ENCODE peak calls at places on chromosomes 13 and 19, in six cellular contexts. One of them, this sample, is unnamed. For H3K4me1, the result is how much of the 10 kb centered on the place peaks cover.

GRCh38 chr13:113862766-113863510 is 938 bp downstream of the GAS6 start:
- DNase-seq in adrenal gland: no peak
- DNase-seq in heart left ventricle: peak
- DNase-seq in ovary: peak
- DNase-seq in cardiac muscle cell: peak
- DNase-seq in heart right ventricle: peak
- DNase-seq in this sample: peak

GRCh38 chr13:110421696-110422395 is 114.8 kb downstream of the COL4A2 start:
- DNase-seq in adrenal gland: no peak
- DNase-seq in heart left ventricle: no peak
- DNase-seq in ovary: no peak
- DNase-seq in cardiac muscle cell: peak
- DNase-seq in heart right ventricle: no peak
- DNase-seq in this sample: no peak

GRCh38 chr13:41222259-41222852 is 28.0 kb upstream of the KBTBD7 start:
- DNase-seq in adrenal gland: peak
- DNase-seq in heart left ventricle: no peak
- DNase-seq in ovary: peak
- DNase-seq in cardiac muscle cell: peak
- DNase-seq in heart right ventricle: peak
- DNase-seq in this sample: no peak

GRCh38 chr13:110971486-110971885 is 56.6 kb upstream of the ANKRD10 start:
- DNase-seq in adrenal gland: no peak
- DNase-seq in heart left ventricle: no peak
- DNase-seq in ovary: no peak
- DNase-seq in cardiac muscle cell: no peak
- DNase-seq in heart right ventricle: no peak
- DNase-seq in this sample: peak

GRCh38 chr19:47094557-47095517 is 18.7 kb downstream of the ZC3H4 start:
- DNase-seq in adrenal gland: no peak
- DNase-seq in heart left ventricle: no peak
- DNase-seq in ovary: peak
- DNase-seq in cardiac muscle cell: no peak
- DNase-seq in heart right ventricle: no peak
- DNase-seq in this sample: peak

GRCh38 chr13:32125221-32125621 is 93.6 kb downstream of the FRY start:
- DNase-seq in adrenal gland: no peak
- DNase-seq in heart left ventricle: no peak
- DNase-seq in ovary: no peak
- DNase-seq in cardiac muscle cell: peak
- DNase-seq in heart right ventricle: peak
- DNase-seq in this sample: no peak

GRCh38 chr13:27026396-27026795 is 145.2 kb downstream of the USP12 start:
- DNase-seq in adrenal gland: no peak
- DNase-seq in heart left ventricle: no peak
- DNase-seq in ovary: no peak
- DNase-seq in cardiac muscle cell: no peak
- DNase-seq in heart right ventricle: no peak
- DNase-seq in this sample: no peak

GRCh38 chr13:43087960-43088580 is 64.7 kb downstream of the DNAJC15 start:
- DNase-seq in adrenal gland: no peak
- DNase-seq in heart left ventricle: no peak
- DNase-seq in ovary: no peak
- DNase-seq in cardiac muscle cell: peak
- DNase-seq in heart right ventricle: no peak
- DNase-seq in this sample: no peak

GRCh38 chr13:59641758-59642157 is 522.0 kb downstream of the DIAPH3 start:
- DNase-seq in adrenal gland: no peak
- DNase-seq in heart left ventricle: no peak
- DNase-seq in ovary: no peak
- DNase-seq in cardiac muscle cell: peak
- DNase-seq in heart right ventricle: no peak
- DNase-seq in this sample: no peak

GRCh38 chr13:95403349-95404140 is 102.3 kb upstream of the ABCC4 start:
- DNase-seq in adrenal gland: no peak
- DNase-seq in heart left ventricle: no peak
- DNase-seq in ovary: no peak
- DNase-seq in cardiac muscle cell: no peak
- DNase-seq in heart right ventricle: peak
- DNase-seq in this sample: no peak
- H3K4me3 ChIP-seq in adrenal gland: no peak
- H3K4me3 ChIP-seq in heart left ventricle: peak
- H3K4me3 ChIP-seq in ovary: no peak
- H3K4me3 ChIP-seq in cardiac muscle cell: peak
- H3K4me3 ChIP-seq in heart right ventricle: peak
- H3K4me3 ChIP-seq in this sample: peak

DNA sequence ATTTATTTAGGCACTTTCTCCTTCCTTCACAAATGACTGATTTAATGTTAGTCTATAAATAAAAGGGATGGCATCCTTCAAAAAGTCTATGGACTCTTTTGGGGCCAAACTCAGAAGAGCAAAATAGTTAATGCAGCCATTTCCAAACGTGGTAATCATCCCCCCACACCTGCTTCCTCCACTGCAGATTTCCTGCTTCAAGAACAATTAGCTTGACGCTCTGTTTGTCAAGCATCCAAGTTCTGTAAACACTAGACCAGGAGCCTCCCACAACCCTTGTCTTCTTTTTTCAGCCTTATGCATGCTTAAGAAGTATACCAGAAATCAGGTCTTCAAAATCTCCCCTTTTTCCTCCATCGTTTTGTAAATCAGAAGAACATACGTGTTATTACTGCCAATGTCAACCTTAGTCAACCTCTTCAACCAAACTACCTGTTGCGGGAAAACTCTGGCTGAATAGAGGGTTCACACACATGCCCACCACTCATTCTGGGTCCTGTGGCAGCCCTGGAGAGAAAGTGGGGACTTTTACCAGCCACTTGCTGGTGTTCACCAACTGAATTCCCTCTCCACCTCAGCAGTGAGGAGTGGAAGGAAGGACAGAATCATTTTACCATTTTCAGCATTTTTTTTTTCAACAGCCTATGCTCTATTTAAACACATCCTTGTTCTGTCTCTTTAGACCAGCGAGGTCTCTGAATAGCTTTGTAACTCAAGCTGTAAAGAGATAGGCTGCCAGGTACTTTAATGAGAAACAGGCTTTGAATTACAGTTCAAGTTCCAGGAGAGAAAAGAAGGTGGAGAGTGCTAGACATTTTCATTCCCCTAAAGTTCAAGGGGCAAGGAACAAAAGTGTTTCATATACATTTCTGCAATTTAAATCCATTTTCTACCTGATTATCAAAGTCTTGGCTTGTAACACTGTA is 39.1 kb downstream of the EFNB2 start:
- DNase-seq in adrenal gland: no peak
- DNase-seq in heart left ventricle: no peak
- DNase-seq in ovary: no peak
- DNase-seq in cardiac muscle cell: peak
- DNase-seq in heart right ventricle: peak
- DNase-seq in this sample: no peak
- H3K27ac ChIP-seq in adrenal gland: no peak
- H3K27ac ChIP-seq in heart left ventricle: peak
- H3K27ac ChIP-seq in ovary: no peak
- H3K27ac ChIP-seq in cardiac muscle cell: peak
- H3K27ac ChIP-seq in heart right ventricle: peak
- H3K27ac ChIP-seq in this sample: no peak

GRCh38 chr19:7981661-7982060 is 23.8 kb downstream of the ELAVL1 start:
- DNase-seq in adrenal gland: no peak
- DNase-seq in heart left ventricle: no peak
- DNase-seq in ovary: no peak
- DNase-seq in cardiac muscle cell: no peak
- DNase-seq in heart right ventricle: no peak
- DNase-seq in this sample: no peak

GRCh38 chr19:7982103-7982502 is 23.3 kb downstream of the ELAVL1 start:
- DNase-seq in adrenal gland: no peak
- DNase-seq in heart left ventricle: no peak
- DNase-seq in ovary: no peak
- DNase-seq in cardiac muscle cell: no peak
- DNase-seq in heart right ventricle: no peak
- DNase-seq in this sample: no peak

GRCh38 chr19:7983995-7984837 is 21.2 kb downstream of the ELAVL1 start:
- DNase-seq in adrenal gland: no peak
- DNase-seq in heart left ventricle: no peak
- DNase-seq in ovary: no peak
- DNase-seq in cardiac muscle cell: no peak
- DNase-seq in heart right ventricle: no peak
- DNase-seq in this sample: no peak

GRCh38 chr19:7982651-7983099 is 22.8 kb downstream of the ELAVL1 start:
- DNase-seq in adrenal gland: peak
- DNase-seq in heart left ventricle: no peak
- DNase-seq in ovary: no peak
- DNase-seq in cardiac muscle cell: no peak
- DNase-seq in heart right ventricle: no peak
- DNase-seq in this sample: no peak

GRCh38 chr19:7983286-7983950 is 22.0 kb downstream of the ELAVL1 start:
- DNase-seq in adrenal gland: no peak
- DNase-seq in heart left ventricle: no peak
- DNase-seq in ovary: no peak
- DNase-seq in cardiac muscle cell: no peak
- DNase-seq in heart right ventricle: no peak
- DNase-seq in this sample: no peak
- H3K4me1 ChIP-seq in adrenal gland: under half
- H3K4me1 ChIP-seq in heart left ventricle: half or more
- H3K4me1 ChIP-seq in ovary: under half
- H3K4me1 ChIP-seq in cardiac muscle cell: under half
- H3K4me1 ChIP-seq in heart right ventricle: half or more
- H3K4me1 ChIP-seq in this sample: under half

GRCh38 chr13:111973186-111974064 is 93.5 kb upstream of the SOX1 start:
- DNase-seq in adrenal gland: no peak
- DNase-seq in heart left ventricle: no peak
- DNase-seq in ovary: no peak
- DNase-seq in cardiac muscle cell: no peak
- DNase-seq in heart right ventricle: no peak
- DNase-seq in this sample: no peak

GRCh38 chr13:111977184-111977516 is 89.8 kb upstream of the SOX1 start:
- DNase-seq in adrenal gland: no peak
- DNase-seq in heart left ventricle: no peak
- DNase-seq in ovary: no peak
- DNase-seq in cardiac muscle cell: no peak
- DNase-seq in heart right ventricle: no peak
- DNase-seq in this sample: no peak

GRCh38 chr13:111976474-111977183 is 90.3 kb upstream of the SOX1 start:
- DNase-seq in adrenal gland: no peak
- DNase-seq in heart left ventricle: no peak
- DNase-seq in ovary: no peak
- DNase-seq in cardiac muscle cell: no peak
- DNase-seq in heart right ventricle: no peak
- DNase-seq in this sample: no peak

GRCh38 chr13:111974065-111974640 is 92.8 kb upstream of the SOX1 start:
- DNase-seq in adrenal gland: no peak
- DNase-seq in heart left ventricle: no peak
- DNase-seq in ovary: no peak
- DNase-seq in cardiac muscle cell: no peak
- DNase-seq in heart right ventricle: no peak
- DNase-seq in this sample: no peak

DNA sequence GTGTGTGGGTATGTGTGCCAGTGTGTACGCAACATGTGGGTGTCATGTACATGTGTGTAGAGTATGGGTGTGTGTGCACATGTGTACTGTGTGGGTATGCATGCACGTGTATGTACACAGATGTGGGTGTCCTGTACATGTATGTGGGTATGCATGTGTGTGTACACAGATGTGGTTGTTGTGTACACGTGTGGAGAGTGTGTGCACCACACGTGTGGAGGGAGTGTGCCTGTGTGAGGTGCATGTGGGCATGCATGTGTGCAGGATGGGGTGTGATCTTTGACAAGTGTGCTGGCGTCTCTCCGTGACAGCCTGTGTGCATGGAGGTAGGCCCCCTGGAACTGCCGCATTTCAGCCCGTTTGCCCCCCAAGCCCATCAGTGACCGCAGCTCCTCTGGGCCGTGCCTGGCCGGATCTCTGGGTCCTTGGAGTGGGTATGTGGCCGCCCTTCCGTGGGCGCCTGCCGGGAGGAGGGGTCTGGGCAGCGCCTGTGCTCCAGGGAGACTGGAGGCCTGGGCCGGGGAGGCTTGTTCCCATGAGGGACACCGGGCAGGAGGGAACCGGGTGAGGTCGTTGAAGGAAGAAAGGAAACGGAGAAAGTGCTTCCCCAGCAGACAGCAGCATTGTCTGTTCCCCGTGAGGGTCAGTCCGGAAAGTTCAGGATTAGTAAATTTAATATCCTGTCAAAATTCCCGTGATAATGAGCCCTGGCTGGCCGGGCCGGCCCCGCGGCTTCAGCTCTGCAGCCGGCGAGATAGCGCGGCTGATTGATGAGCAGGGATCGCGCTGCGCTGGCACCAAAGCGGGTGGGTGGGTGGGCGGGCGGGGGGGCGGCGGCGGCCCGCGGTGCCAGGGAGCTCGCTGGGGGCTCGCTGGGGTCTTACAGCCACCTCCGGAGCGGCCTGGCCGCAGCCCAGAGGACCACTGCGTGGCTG is 91.1 kb upstream of the SOX1 start:
- DNase-seq in adrenal gland: no peak
- DNase-seq in heart left ventricle: no peak
- DNase-seq in ovary: no peak
- DNase-seq in cardiac muscle cell: no peak
- DNase-seq in heart right ventricle: no peak
- DNase-seq in this sample: no peak
- H3K4me3 ChIP-seq in adrenal gland: no peak
- H3K4me3 ChIP-seq in heart left ventricle: no peak
- H3K4me3 ChIP-seq in ovary: no peak
- H3K4me3 ChIP-seq in cardiac muscle cell: no peak
- H3K4me3 ChIP-seq in heart right ventricle: no peak
- H3K4me3 ChIP-seq in this sample: no peak

GRCh38 chr19:18057557-18057956 is 29.2 kb downstream of the IL12RB1 start:
- DNase-seq in adrenal gland: peak
- DNase-seq in heart left ventricle: peak
- DNase-seq in ovary: peak
- DNase-seq in cardiac muscle cell: peak
- DNase-seq in heart right ventricle: peak
- DNase-seq in this sample: no peak
- H3K27ac ChIP-seq in adrenal gland: peak
- H3K27ac ChIP-seq in heart left ventricle: peak
- H3K27ac ChIP-seq in ovary: no peak
- H3K27ac ChIP-seq in cardiac muscle cell: no peak
- H3K27ac ChIP-seq in heart right ventricle: peak
- H3K27ac ChIP-seq in this sample: peak

GRCh38 chr13:21966014-21966413 is 295.1 kb downstream of the FGF9 start:
- DNase-seq in adrenal gland: no peak
- DNase-seq in heart left ventricle: no peak
- DNase-seq in ovary: no peak
- DNase-seq in cardiac muscle cell: no peak
- DNase-seq in heart right ventricle: no peak
- DNase-seq in this sample: no peak
- H3K4me1 ChIP-seq in adrenal gland: under half
- H3K4me1 ChIP-seq in heart left ventricle: under half
- H3K4me1 ChIP-seq in ovary: under half
- H3K4me1 ChIP-seq in cardiac muscle cell: under half
- H3K4me1 ChIP-seq in heart right ventricle: under half
- H3K4me1 ChIP-seq in this sample: under half

GRCh38 chr19:13902993-13903555 is 2.8 kb downstream of the BRME1 start:
- DNase-seq in adrenal gland: no peak
- DNase-seq in heart left ventricle: no peak
- DNase-seq in ovary: no peak
- DNase-seq in cardiac muscle cell: peak
- DNase-seq in heart right ventricle: no peak
- DNase-seq in this sample: no peak
- H3K4me3 ChIP-seq in adrenal gland: no peak
- H3K4me3 ChIP-seq in heart left ventricle: no peak
- H3K4me3 ChIP-seq in ovary: no peak
- H3K4me3 ChIP-seq in cardiac muscle cell: no peak
- H3K4me3 ChIP-seq in heart right ventricle: no peak
- H3K4me3 ChIP-seq in this sample: no peak

This sample was measured in pancreas.